ENCODE peak calls at places on chromosomes 5 and 9, in seven cellular contexts. One of them, this sample, is unnamed.

GRCh38 chr5:15500326-15500958 is 462 bp downstream of the FBXL7 start:
- DNase-seq in brain microvascular endothelial cell: peak
- DNase-seq in HCT116: no peak
- DNase-seq in GM23338: peak
- DNase-seq in cardiac fibroblast: peak
- DNase-seq in left ventricle myocardium inferior: peak
- DNase-seq in upper lobe of right lung: peak
- DNase-seq in this sample: peak

GRCh38 chr9:91156451-91157234 is 205.1 kb downstream of the AUH start:
- DNase-seq in left ventricle myocardium inferior: no peak
- DNase-seq in HCT116: no peak
- DNase-seq in cardiac fibroblast: no peak
- DNase-seq in upper lobe of right lung: no peak
- DNase-seq in brain microvascular endothelial cell: no peak
- DNase-seq in GM23338: no peak
- DNase-seq in this sample: no peak

GRCh38 chr5:108728566-108729305 is 19.0 kb upstream of the FER start:
- DNase-seq in cardiac fibroblast: peak
- DNase-seq in GM23338: peak
- DNase-seq in HCT116: no peak
- DNase-seq in left ventricle myocardium inferior: no peak
- DNase-seq in upper lobe of right lung: no peak
- DNase-seq in brain microvascular endothelial cell: no peak
- DNase-seq in this sample: no peak

GRCh38 chr9:78745331-78745730 is 448.4 kb downstream of the PSAT1 start:
- DNase-seq in brain microvascular endothelial cell: no peak
- DNase-seq in left ventricle myocardium inferior: no peak
- DNase-seq in cardiac fibroblast: no peak
- DNase-seq in HCT116: no peak
- DNase-seq in upper lobe of right lung: no peak
- DNase-seq in GM23338: no peak
- DNase-seq in this sample: no peak

GRCh38 chr5:72015103-72015548 is 92.1 kb upstream of the MAP1B start:
- DNase-seq in HCT116: peak
- DNase-seq in GM23338: no peak
- DNase-seq in left ventricle myocardium inferior: no peak
- DNase-seq in brain microvascular endothelial cell: peak
- DNase-seq in cardiac fibroblast: peak
- DNase-seq in upper lobe of right lung: no peak
- DNase-seq in this sample: peak

GRCh38 chr9:83622814-83623633 is at the start of gene IDNK:
- DNase-seq in upper lobe of right lung: peak
- DNase-seq in brain microvascular endothelial cell: peak
- DNase-seq in HCT116: peak
- DNase-seq in cardiac fibroblast: peak
- DNase-seq in GM23338: peak
- DNase-seq in left ventricle myocardium inferior: peak
- DNase-seq in this sample: peak

GRCh38 chr5:10222326-10222725 is 27.4 kb downstream of the ATPSCKMT start:
- DNase-seq in brain microvascular endothelial cell: peak
- DNase-seq in upper lobe of right lung: no peak
- DNase-seq in cardiac fibroblast: peak
- DNase-seq in HCT116: no peak
- DNase-seq in left ventricle myocardium inferior: no peak
- DNase-seq in GM23338: no peak
- DNase-seq in this sample: no peak

GRCh38 chr9:5869315-5870019 is 21.2 kb upstream of the MLANA start:
- DNase-seq in cardiac fibroblast: peak
- DNase-seq in left ventricle myocardium inferior: no peak
- DNase-seq in upper lobe of right lung: no peak
- DNase-seq in GM23338: peak
- DNase-seq in HCT116: peak
- DNase-seq in brain microvascular endothelial cell: no peak
- DNase-seq in this sample: no peak

GRCh38 chr5:21049900-21050299 is 1061.9 kb upstream of the CDH18 start:
- DNase-seq in brain microvascular endothelial cell: no peak
- DNase-seq in cardiac fibroblast: no peak
- DNase-seq in HCT116: no peak
- DNase-seq in GM23338: no peak
- DNase-seq in upper lobe of right lung: no peak
- DNase-seq in left ventricle myocardium inferior: no peak
- DNase-seq in this sample: no peak

GRCh38 chr5:147675168-147675567 is 107.4 kb downstream of the JAKMIP2 start:
- DNase-seq in left ventricle myocardium inferior: no peak
- DNase-seq in cardiac fibroblast: no peak
- DNase-seq in brain microvascular endothelial cell: no peak
- DNase-seq in upper lobe of right lung: no peak
- DNase-seq in HCT116: no peak
- DNase-seq in GM23338: no peak
- DNase-seq in this sample: no peak

GRCh38 chr5:1504244-1504595 is 19.5 kb downstream of the LPCAT1 start:
- DNase-seq in left ventricle myocardium inferior: no peak
- DNase-seq in HCT116: no peak
- DNase-seq in GM23338: no peak
- DNase-seq in brain microvascular endothelial cell: no peak
- DNase-seq in cardiac fibroblast: no peak
- DNase-seq in upper lobe of right lung: no peak
- DNase-seq in this sample: no peak

GRCh38 chr5:129506092-129506491 is 46.0 kb downstream of the ADAMTS19 start:
- DNase-seq in HCT116: no peak
- DNase-seq in GM23338: no peak
- DNase-seq in left ventricle myocardium inferior: no peak
- DNase-seq in cardiac fibroblast: peak
- DNase-seq in upper lobe of right lung: no peak
- DNase-seq in brain microvascular endothelial cell: no peak
- DNase-seq in this sample: no peak

GRCh38 chr5:65769539-65769938 is 47.5 kb downstream of the NLN start:
- DNase-seq in brain microvascular endothelial cell: peak
- DNase-seq in HCT116: peak
- DNase-seq in GM23338: no peak
- DNase-seq in left ventricle myocardium inferior: no peak
- DNase-seq in cardiac fibroblast: peak
- DNase-seq in upper lobe of right lung: no peak
- DNase-seq in this sample: no peak

GRCh38 chr5:126450388-126450787 is 27.2 kb downstream of the GRAMD2B start:
- DNase-seq in brain microvascular endothelial cell: no peak
- DNase-seq in cardiac fibroblast: peak
- DNase-seq in left ventricle myocardium inferior: no peak
- DNase-seq in GM23338: no peak
- DNase-seq in upper lobe of right lung: no peak
- DNase-seq in HCT116: no peak
- DNase-seq in this sample: no peak

GRCh38 chr9:100602302-100602930 is 24.5 kb downstream of the CAVIN4 start:
- DNase-seq in upper lobe of right lung: no peak
- DNase-seq in cardiac fibroblast: peak
- DNase-seq in HCT116: peak
- DNase-seq in GM23338: peak
- DNase-seq in left ventricle myocardium inferior: no peak
- DNase-seq in brain microvascular endothelial cell: peak
- DNase-seq in this sample: no peak

GRCh38 chr9:100600511-100601079 is 22.7 kb downstream of the CAVIN4 start:
- DNase-seq in left ventricle myocardium inferior: no peak
- DNase-seq in cardiac fibroblast: no peak
- DNase-seq in HCT116: no peak
- DNase-seq in brain microvascular endothelial cell: no peak
- DNase-seq in GM23338: no peak
- DNase-seq in upper lobe of right lung: no peak
- DNase-seq in this sample: no peak

GRCh38 chr9:100598641-100599145 is 20.8 kb downstream of the CAVIN4 start:
- DNase-seq in upper lobe of right lung: peak
- DNase-seq in brain microvascular endothelial cell: peak
- DNase-seq in GM23338: peak
- DNase-seq in HCT116: peak
- DNase-seq in left ventricle myocardium inferior: peak
- DNase-seq in cardiac fibroblast: peak
- DNase-seq in this sample: peak

GRCh38 chr9:100597236-100597635 is 19.4 kb downstream of the CAVIN4 start:
- DNase-seq in left ventricle myocardium inferior: no peak
- DNase-seq in upper lobe of right lung: no peak
- DNase-seq in cardiac fibroblast: no peak
- DNase-seq in brain microvascular endothelial cell: no peak
- DNase-seq in HCT116: no peak
- DNase-seq in GM23338: no peak
- DNase-seq in this sample: no peak

DNA sequence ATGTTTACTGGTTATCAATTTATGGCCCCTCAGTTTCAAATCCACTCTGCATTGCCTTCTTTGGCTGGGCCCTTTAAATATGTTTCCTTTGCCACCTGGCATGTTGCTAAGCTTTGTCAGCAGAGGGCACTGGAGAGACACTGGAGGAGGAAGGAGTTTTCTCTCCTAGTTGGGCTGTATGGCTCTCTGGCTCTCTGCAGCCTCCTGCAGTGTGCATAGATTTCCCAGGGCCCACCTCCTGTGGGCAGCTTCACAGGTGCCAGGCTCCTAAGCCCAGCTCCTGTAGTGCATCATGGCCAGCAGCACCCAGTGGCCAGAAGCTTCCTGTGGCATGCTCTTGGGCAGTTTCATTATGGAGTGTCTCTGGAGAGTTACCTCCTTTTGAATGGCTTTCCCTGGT is 23.3 kb downstream of the CAVIN4 start:
- DNase-seq in HCT116: peak
- DNase-seq in left ventricle myocardium inferior: no peak
- DNase-seq in cardiac fibroblast: peak
- DNase-seq in GM23338: peak
- DNase-seq in upper lobe of right lung: no peak
- DNase-seq in brain microvascular endothelial cell: peak
- DNase-seq in this sample: no peak
- TF ChIP-seq CTCF in HCT116: peak
- TF ChIP-seq CTCF in left ventricle myocardium inferior: peak
- TF ChIP-seq CTCF in cardiac fibroblast: peak
- TF ChIP-seq CTCF in GM23338: peak
- TF ChIP-seq CTCF in upper lobe of right lung: peak
- TF ChIP-seq CTCF in brain microvascular endothelial cell: peak
- TF ChIP-seq CTCF in this sample: peak

DNA sequence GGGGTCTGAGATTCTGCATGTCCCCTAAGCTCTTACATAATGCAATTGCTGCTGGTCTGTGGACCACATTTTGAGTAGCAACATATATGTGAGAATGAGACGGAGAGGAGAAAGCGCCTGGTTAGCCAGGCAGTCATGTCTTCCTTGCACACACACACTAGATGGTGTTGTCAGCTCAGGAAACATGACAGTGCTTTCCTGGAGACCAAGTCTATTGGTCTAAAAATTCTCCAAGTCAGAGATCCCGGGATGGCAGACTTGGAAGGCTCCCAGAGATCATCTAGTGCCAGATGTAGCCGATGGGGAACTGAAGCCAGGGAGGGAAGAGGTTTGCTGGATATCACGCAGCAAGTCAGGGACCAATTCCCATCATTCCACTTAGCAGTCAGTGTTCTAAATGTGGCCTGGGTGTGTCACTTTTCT is 53.4 kb downstream of the GALNT12 start:
- DNase-seq in cardiac fibroblast: peak
- DNase-seq in brain microvascular endothelial cell: peak
- DNase-seq in HCT116: no peak
- DNase-seq in upper lobe of right lung: no peak
- DNase-seq in GM23338: peak
- DNase-seq in left ventricle myocardium inferior: peak
- DNase-seq in this sample: peak
- TF ChIP-seq CTCF in cardiac fibroblast: peak
- TF ChIP-seq CTCF in brain microvascular endothelial cell: peak
- TF ChIP-seq CTCF in HCT116: no peak
- TF ChIP-seq CTCF in upper lobe of right lung: peak
- TF ChIP-seq CTCF in GM23338: peak
- TF ChIP-seq CTCF in left ventricle myocardium inferior: peak
- TF ChIP-seq CTCF in this sample: peak

GRCh38 chr9:116168231-116168630 is 14.6 kb downstream of the PAPPA start:
- DNase-seq in left ventricle myocardium inferior: no peak
- DNase-seq in HCT116: no peak
- DNase-seq in brain microvascular endothelial cell: no peak
- DNase-seq in upper lobe of right lung: no peak
- DNase-seq in GM23338: no peak
- DNase-seq in cardiac fibroblast: no peak
- DNase-seq in this sample: no peak

GRCh38 chr9:116165912-116166311 is 12.3 kb downstream of the PAPPA start:
- DNase-seq in left ventricle myocardium inferior: no peak
- DNase-seq in brain microvascular endothelial cell: no peak
- DNase-seq in HCT116: no peak
- DNase-seq in GM23338: no peak
- DNase-seq in cardiac fibroblast: no peak
- DNase-seq in upper lobe of right lung: no peak
- DNase-seq in this sample: no peak

GRCh38 chr9:116162241-116162781 is 8.7 kb downstream of the PAPPA start:
- DNase-seq in GM23338: no peak
- DNase-seq in upper lobe of right lung: no peak
- DNase-seq in left ventricle myocardium inferior: no peak
- DNase-seq in cardiac fibroblast: no peak
- DNase-seq in brain microvascular endothelial cell: no peak
- DNase-seq in HCT116: no peak
- DNase-seq in this sample: no peak

GRCh38 chr9:116163293-116164055 is 9.9 kb downstream of the PAPPA start:
- DNase-seq in left ventricle myocardium inferior: no peak
- DNase-seq in upper lobe of right lung: no peak
- DNase-seq in GM23338: peak
- DNase-seq in HCT116: no peak
- DNase-seq in brain microvascular endothelial cell: no peak
- DNase-seq in cardiac fibroblast: no peak
- DNase-seq in this sample: no peak

DNA sequence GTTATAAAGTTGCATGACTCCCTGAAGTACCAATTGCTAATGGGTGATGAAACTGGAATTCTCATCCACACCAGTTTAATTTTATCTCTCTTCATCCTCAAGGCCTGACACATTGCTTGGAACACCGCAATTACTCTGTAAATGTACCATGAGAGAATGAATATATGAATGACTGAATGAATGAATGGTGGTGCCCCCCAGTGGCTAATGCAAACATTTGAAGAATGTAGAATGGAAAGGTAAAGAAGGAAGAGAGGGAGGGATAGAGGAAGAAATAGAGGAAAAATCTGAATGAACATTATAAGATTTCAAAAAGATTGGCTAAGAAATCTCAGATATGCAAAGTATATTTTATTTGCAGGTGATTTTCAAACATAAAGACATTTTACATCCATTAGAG is 13.1 kb downstream of the PAPPA start:
- DNase-seq in left ventricle myocardium inferior: no peak
- DNase-seq in upper lobe of right lung: no peak
- DNase-seq in brain microvascular endothelial cell: no peak
- DNase-seq in cardiac fibroblast: no peak
- DNase-seq in GM23338: peak
- DNase-seq in HCT116: no peak
- DNase-seq in this sample: no peak
- TF ChIP-seq CTCF in left ventricle myocardium inferior: peak
- TF ChIP-seq CTCF in upper lobe of right lung: no peak
- TF ChIP-seq CTCF in brain microvascular endothelial cell: peak
- TF ChIP-seq CTCF in cardiac fibroblast: no peak
- TF ChIP-seq CTCF in GM23338: peak
- TF ChIP-seq CTCF in HCT116: peak
- TF ChIP-seq CTCF in this sample: no peak

DNA sequence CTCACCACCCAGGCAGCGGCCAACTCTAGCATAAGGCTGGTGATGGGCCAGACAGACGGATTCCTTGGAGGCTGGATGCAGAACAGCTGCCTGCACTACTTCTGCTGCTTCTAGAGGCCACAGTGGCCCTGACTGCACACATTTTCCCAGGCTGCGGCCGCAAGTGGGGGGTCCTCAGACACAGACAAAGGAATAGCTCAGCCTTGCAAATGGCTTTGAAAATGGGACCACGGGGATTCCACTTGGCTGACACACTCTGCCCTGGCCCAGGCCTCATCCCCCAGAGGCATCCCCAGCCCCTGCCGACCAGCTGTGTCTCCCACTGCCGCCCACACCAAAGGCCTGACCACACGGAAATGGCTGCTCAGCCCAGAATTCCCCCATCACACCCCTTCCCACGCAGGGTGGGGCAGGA is 540.8 kb downstream of the BNC2 start:
- DNase-seq in brain microvascular endothelial cell: peak
- DNase-seq in HCT116: no peak
- DNase-seq in left ventricle myocardium inferior: peak
- DNase-seq in upper lobe of right lung: no peak
- DNase-seq in cardiac fibroblast: no peak
- DNase-seq in GM23338: no peak
- DNase-seq in this sample: peak
- TF ChIP-seq CTCF in brain microvascular endothelial cell: no peak
- TF ChIP-seq CTCF in HCT116: no peak
- TF ChIP-seq CTCF in left ventricle myocardium inferior: no peak
- TF ChIP-seq CTCF in upper lobe of right lung: no peak
- TF ChIP-seq CTCF in cardiac fibroblast: no peak
- TF ChIP-seq CTCF in GM23338: no peak
- TF ChIP-seq CTCF in this sample: no peak

This sample was measured in kidney.